ENCODE peak calls at places on chromosomes 2 and 18, in five cellular contexts. X, C, T, N and Q are unnamed samples. For H3K27me3, the result is how much of the 10 kb centered on the place peaks cover.

GRCh38 chr2:20962939-20963543 is 80.8 kb downstream of the APOB start:
- DNase-seq in X (peak), C (no peak), T (peak), N (peak), Q (peak)

GRCh38 chr2:96887419-96888081 is 17.7 kb upstream of the SEMA4C start:
- DNase-seq in X (no peak), C (no peak), T (no peak), N (peak), Q (no peak)

GRCh38 chr2:178836807-178837206 is 29.6 kb upstream of the TTN start:
- DNase-seq in X (no peak), C (no peak), T (no peak), N (no peak), Q (no peak)

GRCh38 chr18:5768454-5768853 is 126.9 kb downstream of the TMEM200C start:
- DNase-seq in X (no peak), C (peak), T (no peak), N (no peak), Q (no peak)

GRCh38 chr2:105378921-105379383 is 19.9 kb downstream of the FHL2 start:
- DNase-seq in X (no peak), C (no peak), T (no peak), N (no peak), Q (peak)

GRCh38 chr2:20300656-20301055 is 50.0 kb downstream of the PUM2 start:
- DNase-seq in X (no peak), C (no peak), T (no peak), N (no peak), Q (no peak)

GRCh38 chr2:57343391-57344006 is 703.1 kb upstream of the VRK2 start:
- DNase-seq in X (no peak), C (no peak), T (no peak), N (no peak), Q (peak)

GRCh38 chr18:77146249-77147080 is 13.9 kb upstream of the MBP start:
- DNase-seq in X (no peak), C (no peak), T (no peak), N (no peak), Q (peak)

GRCh38 chr2:647003-647560 is 30.1 kb downstream of the TMEM18 start:
- DNase-seq in X (no peak), C (peak), T (no peak), N (no peak), Q (no peak)

GRCh38 chr2:242035858-242036652 is 166.5 kb downstream of the RTP5 start:
- DNase-seq in X (no peak), C (peak), T (no peak), N (no peak), Q (no peak)

GRCh38 chr2:178846458-178846802 is 39.2 kb upstream of the TTN start:
- DNase-seq in X (no peak), C (no peak), T (no peak), N (no peak), Q (no peak)

GRCh38 chr2:176753752-176754474 is 458.7 kb upstream of the HNRNPA3 start:
- DNase-seq in X (no peak), C (no peak), T (no peak), N (peak), Q (no peak)

GRCh38 chr2:138811454-138811853 is 31.3 kb upstream of the NXPH2 start:
- DNase-seq in X (no peak), C (no peak), T (no peak), N (no peak), Q (no peak)

GRCh38 chr2:173991857-173992588 is 26.9 kb upstream of the SP3 start:
- DNase-seq in X (no peak), C (no peak), T (no peak), N (peak), Q (no peak)

GRCh38 chr2:64225491-64225890 is 81.3 kb upstream of the PELI1 start:
- DNase-seq in X (no peak), C (no peak), T (no peak), N (no peak), Q (no peak)

GRCh38 chr2:2656046-2656715 is 325.1 kb upstream of the MYT1L start:
- DNase-seq in X (no peak), C (peak), T (no peak), N (no peak), Q (no peak)

GRCh38 chr2:23912054-23912453 is 14.9 kb downstream of the ATAD2B start:
- DNase-seq in X (no peak), C (no peak), T (no peak), N (no peak), Q (no peak)

GRCh38 chr2:97745474-97746172 is 32.2 kb downstream of the ZAP70 start:
- DNase-seq in X (no peak), C (no peak), T (no peak), N (no peak), Q (no peak)

GRCh38 chr2:63872571-63873328 is 31.1 kb downstream of the UGP2 start:
- DNase-seq in X (no peak), C (no peak), T (no peak), N (no peak), Q (no peak)

GRCh38 chr18:9898792-9899549 is 13.2 kb downstream of the TXNDC2 start:
- DNase-seq in X (no peak), C (no peak), T (no peak), N (no peak), Q (peak)

GRCh38 chr2:176002684-176003225 is 688 bp upstream of the LNPK start:
- DNase-seq in X (no peak), C (no peak), T (no peak), N (peak), Q (peak)

GRCh38 chr2:206392118-206392517 is 51.2 kb upstream of the ADAM23 start:
- DNase-seq in X (no peak), C (no peak), T (no peak), N (no peak), Q (no peak)

GRCh38 chr2:152611458-152612231 is 105.6 kb downstream of the PRPF40A start:
- DNase-seq in X (no peak), C (no peak), T (no peak), N (peak), Q (no peak)

GRCh38 chr18:58495202-58495601 is 133.7 kb downstream of the ALPK2 start:
- DNase-seq in X (no peak), C (no peak), T (no peak), N (no peak), Q (no peak)

GRCh38 chr2:227285741-227286140 is 39.3 kb upstream of the MFF start:
- DNase-seq in X (no peak), C (no peak), T (no peak), N (no peak), Q (no peak)

GRCh38 chr2:73324126-73324525 is 30.8 kb upstream of the EGR4 start:
- DNase-seq in X (no peak), C (no peak), T (no peak), N (no peak), Q (no peak)

GRCh38 chr2:142416996-142417395 is 286.2 kb upstream of the LRP1B start:
- DNase-seq in X (no peak), C (no peak), T (no peak), N (no peak), Q (no peak)

GRCh38 chr2:71794611-71795010 is 341.2 kb downstream of the DYSF start:
- DNase-seq in X (no peak), C (peak), T (no peak), N (no peak), Q (no peak)

GRCh38 chr18:2406544-2406943 is 164.8 kb downstream of the METTL4 start:
- DNase-seq in X (no peak), C (no peak), T (no peak), N (no peak), Q (no peak)

GRCh38 chr18:74139888-74140287 is 7.7 kb downstream of the FBXO15 start:
- DNase-seq in X (no peak), C (no peak), T (no peak), N (no peak), Q (peak)

GRCh38 chr2:210502997-210503621 is 26.6 kb upstream of the LANCL1 start:
- DNase-seq in X (peak), C (no peak), T (no peak), N (peak), Q (peak)

GRCh38 chr2:63124850-63125249 is 74.2 kb downstream of the OTX1 start:
- DNase-seq in X (no peak), C (no peak), T (no peak), N (no peak), Q (no peak)

GRCh38 chr2:152542995-152543481 is 174.2 kb downstream of the PRPF40A start:
- DNase-seq in X (peak), C (no peak), T (no peak), N (no peak), Q (peak)

GRCh38 chr2:230156782-230157181 is 63.0 kb downstream of the SP110 start:
- DNase-seq in X (no peak), C (peak), T (no peak), N (no peak), Q (no peak)

GRCh38 chr2:222057249-222058073 is 241.3 kb downstream of the PAX3 start:
- DNase-seq in X (no peak), C (no peak), T (no peak), N (no peak), Q (no peak)

GRCh38 chr2:25341031-25341727 is 546 bp downstream of the DNMT3A start:
- DNase-seq in X (no peak), C (peak), T (no peak), N (no peak), Q (no peak)

GRCh38 chr2:158022888-158023287 is 78.8 kb upstream of the UPP2 start:
- DNase-seq in X (no peak), C (no peak), T (no peak), N (no peak), Q (no peak)

GRCh38 chr2:100252811-100253698 is 69.2 kb downstream of the LONRF2 start:
- DNase-seq in X (no peak), C (no peak), T (no peak), N (no peak), Q (no peak)
- H3K27me3 ChIP-seq in X (under half), C (under half), T (under half), N (under half), Q (under half)

GRCh38 chr2:154704991-154705390 is 6.5 kb downstream of the KCNJ3 start:
- DNase-seq in X (no peak), C (no peak), T (no peak), N (no peak), Q (no peak)
- H3K27me3 ChIP-seq in X (under half), C (under half), T (under half), N (under half), Q (under half)

GRCh38 chr2:9949239-9949991 is 2.1 kb upstream of the GRHL1 start:
- DNase-seq in X (no peak), C (no peak), T (no peak), N (no peak), Q (no peak)
- H3K27me3 ChIP-seq in X (under half), C (under half), T (under half), N (under half), Q (under half)

GRCh38 chr2:44785433-44785832 is 156.1 kb upstream of the SIX3 start:
- DNase-seq in X (no peak), C (no peak), T (no peak), N (no peak), Q (no peak)
- H3K27me3 ChIP-seq in X (under half), C (under half), T (under half), N (under half), Q (under half)

GRCh38 chr18:25422230-25422629 is 70.3 kb upstream of the ZNF521 start:
- DNase-seq in X (no peak), C (no peak), T (no peak), N (no peak), Q (no peak)
- H3K27me3 ChIP-seq in X (under half), C (under half), T (under half), N (under half), Q (under half)

GRCh38 chr2:212535963-212536362 is 2.6 kb downstream of the ERBB4 start:
- DNase-seq in X (no peak), C (no peak), T (no peak), N (no peak), Q (no peak)
- H3K27me3 ChIP-seq in X (under half), C (under half), T (half or more), N (under half), Q (half or more)

GRCh38 chr2:170815746-170816498 is 765 bp upstream of the GAD1 start:
- DNase-seq in X (peak), C (peak), T (peak), N (no peak), Q (peak)
- H3K27me3 ChIP-seq in X (under half), C (half or more), T (half or more), N (under half), Q (half or more)

DNA sequence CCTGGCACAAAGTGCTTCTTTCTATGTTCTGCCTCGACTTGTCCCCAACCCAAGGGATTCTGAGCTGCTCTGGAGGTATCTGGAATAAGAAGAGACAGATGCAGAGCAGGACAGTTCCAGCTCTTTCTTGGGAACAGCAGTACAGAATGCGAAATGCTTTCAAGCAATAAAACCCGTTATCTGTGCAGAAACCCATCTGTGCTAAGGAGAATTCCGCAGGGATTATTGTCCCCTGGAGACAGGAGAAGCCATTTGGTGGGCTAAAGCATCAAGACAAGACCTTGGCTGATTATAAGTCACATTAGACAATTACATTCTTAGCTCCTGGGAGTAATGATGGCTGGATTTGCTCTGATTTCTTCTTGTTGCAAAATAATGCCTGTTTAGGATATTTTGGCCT is 185.4 kb upstream of the GLI2 start:
- DNase-seq in X (no peak), C (no peak), T (no peak), N (no peak), Q (no peak)
- H3K27me3 ChIP-seq in X (under half), C (under half), T (under half), N (under half), Q (under half)

GRCh38 chr2:26564121-26564520 is 77.0 kb downstream of the CIB4 start:
- DNase-seq in X (no peak), C (no peak), T (no peak), N (no peak), Q (no peak)
- H3K27me3 ChIP-seq in X (under half), C (under half), T (under half), N (under half), Q (half or more)